ENCODE peak calls at places on chromosomes 5 and 9, in eight cellular contexts. W is effector memory CD4-positive, alpha-beta T cell; B is A673; A is kidney tubule cell; M is mesothelial cell of epicardium; J is heart right ventricle; T is Calu3; X is NCI-H510A treated with DMSO at 0.1 percent for 48 hours. O is an unnamed sample.

GRCh38 chr5:2753452-2754409 is 2.3 kb upstream of the IRX2 start:
- DNase-seq in W (no peak), B (no peak), A (no peak), M (no peak), J (no peak), T (no peak), X (no peak), O (peak)

GRCh38 chr9:105187781-105188180 is 56.7 kb upstream of the SLC44A1 start:
- DNase-seq in W (no peak), B (no peak), A (peak), M (no peak), J (no peak), T (peak), X (no peak), O (peak)

GRCh38 chr5:1101991-1102713 is 9.7 kb downstream of the SLC12A7 start:
- DNase-seq in W (no peak), B (peak), A (no peak), M (no peak), J (peak), T (no peak), X (no peak), O (no peak)

GRCh38 chr5:37846786-37847310 is 7.0 kb upstream of the GDNF start:
- DNase-seq in W (no peak), B (no peak), A (no peak), M (no peak), J (no peak), T (no peak), X (no peak), O (no peak)

GRCh38 chr9:110687497-110687896 is 18.9 kb downstream of the MUSK start:
- DNase-seq in W (no peak), B (no peak), A (no peak), M (no peak), J (no peak), T (no peak), X (no peak), O (peak)

GRCh38 chr5:178462846-178463245 is 127.3 kb downstream of the COL23A1 start:
- DNase-seq in W (no peak), B (no peak), A (peak), M (no peak), J (no peak), T (no peak), X (no peak), O (peak)

GRCh38 chr5:107505763-107506534 is 164.8 kb downstream of the EFNA5 start:
- DNase-seq in W (no peak), B (no peak), A (no peak), M (no peak), J (no peak), T (no peak), X (peak), O (no peak)

GRCh38 chr5:109901628-109901981 is 211.9 kb downstream of the MAN2A1 start:
- DNase-seq in W (no peak), B (no peak), A (peak), M (no peak), J (no peak), T (no peak), X (no peak), O (no peak)

GRCh38 chr9:132319421-132320110 is 35.2 kb downstream of the SETX start:
- DNase-seq in W (no peak), B (peak), A (peak), M (no peak), J (no peak), T (no peak), X (no peak), O (no peak)

GRCh38 chr5:14745753-14746152 is 81.2 kb downstream of the OTULIN start:
- DNase-seq in W (no peak), B (no peak), A (no peak), M (no peak), J (no peak), T (no peak), X (no peak), O (no peak)

GRCh38 chr9:87596862-87597261 is 99.2 kb downstream of the DAPK1 start:
- DNase-seq in W (no peak), B (no peak), A (peak), M (no peak), J (peak), T (no peak), X (no peak), O (no peak)

GRCh38 chr5:135337064-135337463 is 62.0 kb downstream of the MACROH2A1 start:
- DNase-seq in W (no peak), B (no peak), A (no peak), M (no peak), J (peak), T (no peak), X (no peak), O (no peak)

GRCh38 chr5:134968055-134968454 is 348 bp downstream of the CATSPER3 start:
- DNase-seq in W (no peak), B (no peak), A (no peak), M (no peak), J (no peak), T (peak), X (peak), O (no peak)